ENCODE peak calls at places on chromosomes 5 and 9, in four cellular contexts. K is MM.1S, A is IMR-90, G is HCT116. O is an unnamed sample.

GRCh38 chr9:20511680-20512079 is 110.6 kb downstream of the MLLT3 start:
- DNase-seq in K (no peak), G (no peak), A (no peak), O (peak; percentile 14)

GRCh38 chr5:102314328-102314727 is 18.2 kb upstream of the SLCO4C1 start:
- DNase-seq in A (no peak), K (no peak), G (no peak), O (no peak)

GRCh38 chr5:181259283-181259682 is 1.7 kb downstream of the TRIM52 start:
- DNase-seq in G (no peak), A (no peak), K (no peak), O (no peak)

GRCh38 chr9:69168709-69169217 is 5.3 kb upstream of the TJP2 start:
- DNase-seq in K (peak; percentile 84), A (peak; percentile 82), G (no peak), O (peak; percentile 95)

GRCh38 chr9:100083448-100084144 is 15.2 kb downstream of the ERP44 start:
- DNase-seq in K (peak; percentile 14), A (no peak), G (no peak), O (no peak)

GRCh38 chr9:76216161-76216649 is 178.0 kb downstream of the RFK start:
- DNase-seq in G (peak; percentile 15), A (peak; percentile 98), K (no peak), O (peak; percentile 87)

GRCh38 chr9:24712190-24712589 is 166.5 kb upstream of the IZUMO3 start:
- DNase-seq in A (no peak), G (no peak), K (no peak), O (no peak)

GRCh38 chr9:125904155-125904841 is 157.1 kb downstream of the PBX3 start:
- DNase-seq in A (peak; percentile 11), G (no peak), K (no peak), O (no peak)

GRCh38 chr9:93826209-93826608 is 128.9 kb downstream of the BARX1 start:
- DNase-seq in G (no peak), K (no peak), A (no peak), O (no peak)

GRCh38 chr9:92728831-92729734 is 35.5 kb downstream of the BICD2 start:
- DNase-seq in K (no peak), G (no peak), A (peak; percentile 20), O (no peak)

GRCh38 chr9:34974664-34975063 is 14.9 kb upstream of the DNAJB5 start:
- DNase-seq in K (no peak), A (no peak), G (no peak), O (no peak)

GRCh38 chr5:165138261-165138660 is 1632.8 kb downstream of the MAT2B start:
- DNase-seq in A (no peak), K (no peak), G (no peak), O (no peak)

GRCh38 chr5:154945695-154946301 is 4.9 kb downstream of the MRPL22 start:
- DNase-seq in K (no peak), A (peak; percentile 28), G (no peak), O (no peak)

GRCh38 chr9:106689089-106689488 is 173.9 kb upstream of the ZNF462 start:
- DNase-seq in G (no peak), A (no peak), K (no peak), O (no peak)

GRCh38 chr9:114098021-114098659 is 952 bp downstream of the KIF12 start:
- DNase-seq in G (peak; percentile 23), A (no peak), K (no peak), O (peak; percentile 28)

GRCh38 chr9:110555971-110556370 is 23.6 kb downstream of the SVEP1 start:
- DNase-seq in G (no peak), K (no peak), A (peak; percentile 88), O (peak; percentile 29)

GRCh38 chr5:1494780-1495524 is 28.8 kb downstream of the LPCAT1 start:
- DNase-seq in A (no peak), G (no peak), K (no peak), O (no peak)

GRCh38 chr5:1504244-1504595 is 19.5 kb downstream of the LPCAT1 start:
- DNase-seq in K (no peak), A (no peak), G (no peak), O (no peak)

GRCh38 chr5:113070901-113071300 is 94.3 kb downstream of the DCP2 start:
- DNase-seq in G (no peak), A (no peak), K (no peak), O (no peak)

GRCh38 chr9:3659647-3660046 is 133.8 kb upstream of the RFX3 start:
- DNase-seq in K (no peak), A (no peak), G (no peak), O (no peak)

GRCh38 chr5:98877600-98877999 is 51.2 kb downstream of the CHD1 start:
- DNase-seq in K (no peak), A (no peak), G (no peak), O (no peak)

GRCh38 chr9:86487222-86487841 is 133.1 kb upstream of the TUT7 start:
- DNase-seq in A (peak; percentile 76), G (peak; percentile 31), K (peak; percentile 53), O (peak; percentile 40)

GRCh38 chr9:72924116-72924790 is 28.6 kb downstream of the ALDH1A1 start:
- DNase-seq in K (no peak), G (no peak), A (no peak), O (peak; percentile 24)

GRCh38 chr9:129421371-129421770 is 199.5 kb downstream of the C9orf50 start:
- DNase-seq in A (no peak), K (no peak), G (no peak), O (no peak)

GRCh38 chr9:129419382-129419899 is 201.5 kb downstream of the C9orf50 start:
- DNase-seq in G (no peak), K (no peak), A (no peak), O (no peak)

GRCh38 chr9:129422843-129423700 is 197.8 kb downstream of the C9orf50 start:
- DNase-seq in A (peak; percentile 22), K (no peak), G (no peak), O (no peak)

GRCh38 chr9:129420721-129421120 is 200.2 kb downstream of the C9orf50 start:
- DNase-seq in K (no peak), A (no peak), G (no peak), O (no peak)

DNA sequence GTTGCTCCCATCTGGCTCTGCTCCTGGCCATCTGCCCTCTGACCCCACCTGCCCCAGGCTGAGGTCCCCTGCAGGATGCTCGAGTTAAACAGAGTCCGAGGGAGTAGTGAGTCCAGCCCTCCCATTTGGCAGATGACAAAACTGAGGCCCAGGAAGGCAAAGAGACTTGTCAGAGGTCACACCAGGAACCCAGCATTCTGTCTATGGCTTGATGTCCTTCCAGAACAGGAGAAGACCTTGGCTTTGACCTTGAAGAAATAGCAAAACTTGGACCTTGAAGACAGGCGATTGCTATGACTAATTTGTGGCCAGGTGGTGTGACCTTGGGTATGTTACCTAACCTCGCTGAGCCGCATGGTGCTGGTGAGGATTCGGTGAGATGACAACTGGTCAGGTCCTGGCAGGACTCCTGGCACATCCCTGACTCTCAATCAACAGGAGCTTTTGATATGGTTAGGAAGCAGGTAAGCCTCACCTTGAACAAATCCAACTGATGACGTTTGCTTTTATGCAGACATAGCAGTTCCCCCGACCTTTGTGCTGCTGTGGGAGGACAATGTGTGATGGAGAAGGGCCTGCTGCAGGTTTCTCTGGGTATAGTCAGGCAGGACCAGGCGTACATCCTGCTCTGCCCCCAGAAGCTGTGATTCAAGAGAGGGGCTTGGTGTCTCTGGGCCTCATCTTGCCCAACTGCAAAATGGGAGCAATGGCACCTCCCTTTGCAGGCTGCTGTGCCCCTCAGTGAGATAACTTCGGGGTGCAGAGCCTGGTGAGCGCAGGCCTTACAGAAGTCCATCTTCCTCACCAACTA is 198.7 kb downstream of the C9orf50 start:
- DNase-seq in G (no peak), K (no peak), A (no peak), O (peak; percentile 10)
- H3K4me2 ChIP-seq in G (peak overlapping the region; percentile 25), K (no peak overlapping the region), A (no peak overlapping the region), O (no peak overlapping the region)

GRCh38 chr9:78005231-78006002 is 26.2 kb downstream of the GNAQ start:
- DNase-seq in K (no peak), G (no peak), A (no peak), O (no peak)
- H3K4me1 ChIP-seq in K (no peaks in the 10 kb centered on the region), G (peaks cover 5% of the 10 kb centered on the region), A (peaks cover 4% of the 10 kb centered on the region), O (peaks cover 5% of the 10 kb centered on the region)

GRCh38 chr5:169063269-169063919 is 237.5 kb downstream of the SLIT3 start:
- DNase-seq in A (no peak), G (no peak), K (no peak), O (no peak)

GRCh38 chr5:169064093-169064492 is 236.8 kb downstream of the SLIT3 start:
- DNase-seq in A (no peak), K (no peak), G (no peak), O (no peak)

GRCh38 chr5:169067641-169068316 is 233.2 kb downstream of the SLIT3 start:
- DNase-seq in G (no peak), A (no peak), K (no peak), O (no peak)

GRCh38 chr5:169070413-169070812 is 230.5 kb downstream of the SLIT3 start:
- DNase-seq in A (no peak), K (no peak), G (no peak), O (no peak)

GRCh38 chr5:169065400-169065799 is 235.5 kb downstream of the SLIT3 start:
- DNase-seq in K (no peak), A (no peak), G (no peak), O (no peak)
- H3K27me3 ChIP-seq in K (no peaks in the 10 kb centered on the region), A (no peaks in the 10 kb centered on the region), G (peaks cover 70% of the 10 kb centered on the region), O (no peaks in the 10 kb centered on the region)

DNA sequence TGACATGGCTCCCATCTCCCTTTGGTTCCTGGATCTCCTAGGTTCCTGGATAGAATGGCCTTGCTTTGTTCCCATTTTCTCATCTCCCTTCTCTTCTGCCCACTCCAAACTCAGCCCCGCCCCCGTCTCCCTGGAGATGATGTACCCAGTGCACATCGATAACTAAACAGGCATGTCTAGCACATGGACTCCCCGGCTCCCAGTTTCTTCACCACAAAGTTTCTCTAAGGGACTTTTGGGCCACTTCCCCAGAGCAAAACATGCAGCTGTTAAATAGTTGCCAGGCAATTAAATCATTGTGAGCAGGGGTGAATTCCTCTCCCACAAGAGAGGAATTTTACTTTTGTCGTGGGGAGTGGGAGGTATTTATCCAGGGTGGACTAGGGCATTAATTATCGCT is 259.0 kb downstream of the GADD45G start:
- DNase-seq in K (no peak), G (no peak), A (no peak), O (no peak)
- H3K4me2 ChIP-seq in K (no peak overlapping the region), G (no peak overlapping the region), A (no peak overlapping the region), O (no peak overlapping the region)